ENCODE peak calls at places on chromosomes 12 and 14, in six cellular contexts. B is PC-9, V is breast epithelium, C is heart left ventricle, N is left lung, P is esophagus muscularis mucosa. M is an unnamed sample. For H3K4me1, the result is how much of the 10 kb centered on the place peaks cover.

GRCh38 chr14:22797017-22797917 is 18.0 kb downstream of the SLC7A7 start:
- DNase-seq in N (no peak), B (no peak), V (no peak), P (no peak), C (no peak), M (no peak)

GRCh38 chr14:44494125-44494524 is 13.0 kb downstream of the FSCB start:
- DNase-seq in V (no peak), B (no peak), P (no peak), N (no peak), C (no peak), M (no peak)

GRCh38 chr14:53953002-53953827 is 3.4 kb downstream of the BMP4 start:
- DNase-seq in C (peak), V (peak), N (peak), P (no peak), B (peak), M (peak)

GRCh38 chr12:116693259-116694227 is 44.3 kb downstream of the SPRING1 start:
- DNase-seq in C (no peak), P (no peak), B (no peak), N (no peak), V (no peak), M (no peak)

GRCh38 chr14:42130809-42131208 is 524.1 kb downstream of the LRFN5 start:
- DNase-seq in N (no peak), P (no peak), B (no peak), C (no peak), V (no peak), M (no peak)

GRCh38 chr14:79473676-79474075 is 737.6 kb downstream of the DIO2 start:
- DNase-seq in B (no peak), N (no peak), V (no peak), C (no peak), P (no peak), M (no peak)

GRCh38 chr12:2796187-2796663 is 1.5 kb downstream of the FKBP4 start:
- DNase-seq in V (no peak), P (no peak), B (peak), C (no peak), N (no peak), M (no peak)

GRCh38 chr12:26642361-26642760 is 190.6 kb downstream of the ITPR2 start:
- DNase-seq in B (no peak), P (no peak), N (no peak), V (no peak), C (no peak), M (no peak)

GRCh38 chr12:3202734-3203446 is 125.7 kb downstream of the TSPAN9 start:
- DNase-seq in P (no peak), B (peak), C (peak), V (no peak), N (no peak), M (peak)

GRCh38 chr12:111363578-111363977 is 5.3 kb downstream of the PHETA1 start:
- DNase-seq in V (no peak), N (no peak), B (peak), C (no peak), P (no peak), M (no peak)

GRCh38 chr12:58299371-58299770 is 358.0 kb downstream of the ATP23 start:
- DNase-seq in P (no peak), B (no peak), V (no peak), N (no peak), C (no peak), M (no peak)

GRCh38 chr12:1911598-1912575 is 6.6 kb downstream of the CACNA2D4 start:
- DNase-seq in V (no peak), N (peak), P (peak), B (no peak), C (no peak), M (no peak)

GRCh38 chr14:103385994-103386491 is 828 bp downstream of the MARK3 start:
- DNase-seq in B (peak), C (peak), P (no peak), N (peak), V (no peak), M (peak)

GRCh38 chr14:68397371-68397779 is 395.5 kb downstream of the ZFP36L1 start:
- DNase-seq in B (no peak), V (peak), P (no peak), C (peak), N (peak), M (no peak)

GRCh38 chr12:106135781-106136180 is 3.0 kb downstream of the NUAK1 start:
- DNase-seq in P (no peak), V (no peak), N (no peak), B (no peak), C (no peak), M (no peak)

GRCh38 chr12:52924764-52925716 is 20.2 kb upstream of the KRT8 start:
- DNase-seq in N (no peak), B (peak), C (no peak), V (no peak), P (no peak), M (peak)

GRCh38 chr14:25215607-25216006 is 165.7 kb upstream of the STXBP6 start:
- DNase-seq in V (no peak), B (no peak), N (no peak), P (no peak), C (no peak), M (no peak)

GRCh38 chr14:106875503-106875902 is 1349.1 kb downstream of the TMEM121 start:
- DNase-seq in P (no peak), C (no peak), N (peak), B (no peak), V (no peak), M (no peak)
- TF ChIP-seq CTCF in P (no peak), C (peak), N (peak), B (no peak), V (no peak), M (peak)

GRCh38 chr12:132056959-132057358 is 87.2 kb downstream of the DDX51 start:
- DNase-seq in V (no peak), B (no peak), N (no peak), C (no peak), P (no peak), M (no peak)
- H3K4me1 ChIP-seq in V (under half), B (under half), N (under half), C (under half), P (under half), M (under half)

GRCh38 chr12:128268348-128268725 is 1.4 kb downstream of the TMEM132C start:
- DNase-seq in N (peak), V (no peak), P (no peak), C (no peak), B (no peak), M (no peak)
- H3K4me3 ChIP-seq in N (no peak), V (peak), P (peak), C (peak), B (no peak), M (no peak)

DNA sequence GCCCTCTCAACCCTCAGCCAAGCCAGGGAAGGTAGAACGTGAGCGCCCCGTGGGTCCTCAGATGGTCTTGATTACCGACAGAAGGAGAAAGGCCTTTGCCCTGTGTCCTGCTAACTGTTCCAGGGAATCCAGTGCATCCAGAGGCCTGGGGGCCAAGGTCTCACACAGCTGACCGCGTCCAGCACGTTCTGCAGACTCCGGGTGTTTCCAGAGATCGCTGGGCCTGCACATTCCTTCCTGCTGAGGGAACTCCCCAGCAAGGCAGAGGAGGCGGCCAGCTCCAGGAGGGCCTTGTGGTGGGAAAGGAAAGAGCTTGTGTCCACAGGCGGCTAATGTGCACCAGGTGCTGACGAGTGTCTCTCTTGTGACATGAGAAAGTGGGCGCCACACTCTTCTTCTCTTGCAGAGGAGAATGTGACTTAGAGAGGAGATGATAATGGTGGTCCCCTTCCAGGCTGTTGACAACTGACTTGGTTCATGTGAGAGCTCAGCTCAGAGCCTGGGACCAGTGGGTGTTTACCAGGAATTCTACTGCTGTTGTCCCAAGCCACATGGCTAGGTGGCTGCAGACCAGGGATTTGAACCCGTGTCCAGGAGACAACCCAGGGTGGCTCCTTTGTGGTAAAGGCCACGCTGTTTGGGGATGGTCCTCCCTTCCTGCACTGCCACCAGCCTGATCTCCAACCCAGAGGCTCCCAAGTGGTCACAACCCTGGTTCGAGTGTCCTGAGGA is 46.8 kb upstream of the DLK1 start:
- DNase-seq in V (peak), B (no peak), N (no peak), C (peak), P (no peak), M (no peak)
- TF ChIP-seq CTCF in V (no peak), B (no peak), N (no peak), C (no peak), P (no peak), M (no peak)

GRCh38 chr12:47820631-47821345 is 1.1 kb upstream of the HDAC7 start:
- DNase-seq in C (peak), V (peak), P (peak), N (no peak), B (peak), M (no peak)
- H3K4me1 ChIP-seq in C (half or more), V (under half), P (half or more), N (under half), B (half or more), M (under half)

GRCh38 chr14:99389171-99389826 is 91.4 kb downstream of the SETD3 start:
- DNase-seq in N (no peak), B (peak), V (no peak), C (no peak), P (no peak), M (peak)

GRCh38 chr14:99388286-99388685 is 92.4 kb downstream of the SETD3 start:
- DNase-seq in B (no peak), C (no peak), V (no peak), N (no peak), P (no peak), M (no peak)

GRCh38 chr14:99391671-99392070 is 89.0 kb downstream of the SETD3 start:
- DNase-seq in C (no peak), V (no peak), P (no peak), N (no peak), B (no peak), M (no peak)

GRCh38 chr14:99384446-99385417 is 95.9 kb downstream of the SETD3 start:
- DNase-seq in V (no peak), C (no peak), N (no peak), P (no peak), B (no peak), M (no peak)

DNA sequence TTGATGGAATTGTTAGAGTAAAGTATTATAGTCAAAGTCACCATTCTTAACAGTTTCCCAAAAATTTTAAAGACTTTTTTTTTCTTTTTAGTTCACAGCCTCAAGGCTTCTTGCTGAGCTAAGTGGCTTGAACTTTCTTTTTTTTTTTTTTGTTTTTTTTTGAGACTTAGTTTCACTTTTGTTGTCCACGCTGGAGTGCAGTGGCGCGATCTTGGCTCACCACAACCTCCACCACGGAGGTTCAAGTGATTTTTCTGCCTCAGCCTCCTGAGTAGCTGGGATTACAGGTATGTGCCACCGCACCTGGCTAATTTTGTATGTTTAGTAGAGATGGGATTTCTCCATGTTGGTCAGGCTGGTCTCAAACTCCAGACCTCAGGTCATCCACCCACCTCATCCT is 92.8 kb downstream of the SETD3 start:
- DNase-seq in B (no peak), P (no peak), C (no peak), N (no peak), V (no peak), M (no peak)
- H3K4me3 ChIP-seq in B (no peak), P (no peak), C (no peak), N (no peak), V (no peak), M (no peak)

GRCh38 chr12:78236264-78236663 is 405.6 kb downstream of the NAV3 start:
- DNase-seq in B (no peak), N (no peak), P (no peak), V (no peak), C (no peak), M (no peak)

GRCh38 chr12:78240827-78241226 is 410.1 kb downstream of the NAV3 start:
- DNase-seq in C (no peak), N (no peak), V (no peak), B (no peak), P (no peak), M (no peak)

GRCh38 chr12:78239566-78239965 is 408.9 kb downstream of the NAV3 start:
- DNase-seq in N (no peak), V (no peak), C (no peak), P (no peak), B (no peak), M (no peak)

GRCh38 chr12:78245111-78245510 is 414.4 kb downstream of the NAV3 start:
- DNase-seq in P (no peak), C (no peak), B (no peak), V (no peak), N (no peak), M (no peak)

GRCh38 chr12:78241472-78241871 is 410.8 kb downstream of the NAV3 start:
- DNase-seq in B (no peak), V (no peak), P (no peak), C (no peak), N (no peak), M (no peak)
- TF ChIP-seq CTCF in B (no peak), V (no peak), P (no peak), C (no peak), N (no peak), M (no peak)

GRCh38 chr14:61557854-61558253 is 137.5 kb upstream of the HIF1A start:
- DNase-seq in V (no peak), N (no peak), C (no peak), B (no peak), P (no peak), M (no peak)

GRCh38 chr14:61561144-61561543 is 134.2 kb upstream of the HIF1A start:
- DNase-seq in C (no peak), N (no peak), B (no peak), V (no peak), P (no peak), M (peak)

GRCh38 chr14:61558271-61558670 is 137.0 kb upstream of the HIF1A start:
- DNase-seq in C (no peak), V (no peak), N (no peak), B (no peak), P (no peak), M (peak)

GRCh38 chr14:61560323-61560722 is 135.0 kb upstream of the HIF1A start:
- DNase-seq in B (no peak), N (no peak), C (no peak), P (no peak), V (no peak), M (no peak)

GRCh38 chr14:61559641-61560201 is 135.6 kb upstream of the HIF1A start:
- DNase-seq in C (no peak), B (peak), P (no peak), N (no peak), V (no peak), M (peak)
- H3K4me1 ChIP-seq in C (under half), B (half or more), P (under half), N (under half), V (under half), M (under half)